ENCODE peak calls at places on chromosome 11, in four cellular contexts. I is H1, H is K562, O is HepG2. F is an unnamed sample.

GRCh38 chr11:2178906-2179494 is 7.4 kb upstream of the TH start:
- DNase-seq in I (no peak), H (no peak), O (peak), F (no peak)

GRCh38 chr11:70233511-70233919 is 30.4 kb downstream of the FADD start:
- DNase-seq in I (no peak), H (peak), O (peak), F (no peak)

GRCh38 chr11:41784513-41785335 is 325.3 kb upstream of the LRRC4C start:
- DNase-seq in I (no peak), H (no peak), O (no peak), F (no peak)

GRCh38 chr11:78860720-78861422 is 286.2 kb upstream of the NARS2 start:
- DNase-seq in I (peak), H (peak), O (no peak), F (no peak)

GRCh38 chr11:128713595-128713994 is 19.7 kb downstream of the FLI1 start:
- DNase-seq in I (no peak), H (no peak), O (no peak), F (no peak)

GRCh38 chr11:60933416-60933815 is 9.2 kb downstream of the TMEM132A start:
- DNase-seq in I (no peak), H (no peak), O (no peak), F (no peak)

GRCh38 chr11:128604723-128605122 is 17.4 kb upstream of the ETS1 start:
- DNase-seq in I (no peak), H (no peak), O (no peak), F (no peak)

GRCh38 chr11:103109818-103110388 is 677 bp downstream of the DYNC2H1 start:
- DNase-seq in I (no peak), H (no peak), O (no peak), F (no peak)

GRCh38 chr11:34425863-34426262 is 12.9 kb upstream of the CAT start:
- DNase-seq in I (no peak), H (no peak), O (no peak), F (no peak)

GRCh38 chr11:65516135-65516968 is 8.5 kb upstream of the SCYL1 start:
- DNase-seq in I (no peak), H (no peak), O (no peak), F (no peak)

GRCh38 chr11:38323961-38324761 is 1726.1 kb upstream of the RAG2 start:
- DNase-seq in I (no peak), H (peak), O (no peak), F (no peak)

GRCh38 chr11:64305691-64306562 is 603 bp downstream of the ESRRA start:
- DNase-seq in I (peak), H (peak), O (peak), F (no peak)

GRCh38 chr11:101442171-101442570 is 141.6 kb downstream of the TRPC6 start:
- DNase-seq in I (no peak), H (no peak), O (no peak), F (no peak)

GRCh38 chr11:96341237-96342130 is 1.5 kb downstream of the MAML2 start:
- DNase-seq in I (peak), H (peak), O (peak), F (no peak)

GRCh38 chr11:128291835-128292234 is 295.5 kb downstream of the ETS1 start:
- DNase-seq in I (no peak), H (no peak), O (no peak), F (no peak)

GRCh38 chr11:62708423-62709261 is 1.2 kb downstream of the GNG3 start:
- DNase-seq in I (peak), H (peak), O (no peak), F (no peak)

GRCh38 chr11:125082611-125083311 is 19.7 kb downstream of the SLC37A2 start:
- DNase-seq in I (no peak), H (no peak), O (peak), F (no peak)

GRCh38 chr11:28674432-28675076 is 566.4 kb downstream of the METTL15 start:
- DNase-seq in I (peak), H (peak), O (no peak), F (no peak)

GRCh38 chr11:125953401-125953935 is 7.6 kb downstream of the VSIG10L2 start:
- DNase-seq in I (no peak), H (no peak), O (no peak), F (no peak)

GRCh38 chr11:102389253-102389652 is 42.2 kb downstream of the BIRC2 start:
- DNase-seq in I (no peak), H (no peak), O (no peak), F (no peak)

GRCh38 chr11:11038339-11039248 is 180.7 kb upstream of the ZBED5 start:
- DNase-seq in I (no peak), H (no peak), O (no peak), F (no peak)

GRCh38 chr11:112613051-112613972 is 347.9 kb upstream of the NCAM1 start:
- DNase-seq in I (no peak), H (no peak), O (peak), F (no peak)

GRCh38 chr11:9211322-9211721 is 53.8 kb downstream of the DENND5A start:
- DNase-seq in I (no peak), H (no peak), O (no peak), F (no peak)

GRCh38 chr11:57499413-57499982 is 16.0 kb downstream of the SLC43A1 start:
- DNase-seq in I (peak), H (peak), O (peak), F (no peak)

GRCh38 chr11:73029408-73029807 is 112.7 kb downstream of the FCHSD2 start:
- DNase-seq in I (no peak), H (no peak), O (no peak), F (no peak)

DNA sequence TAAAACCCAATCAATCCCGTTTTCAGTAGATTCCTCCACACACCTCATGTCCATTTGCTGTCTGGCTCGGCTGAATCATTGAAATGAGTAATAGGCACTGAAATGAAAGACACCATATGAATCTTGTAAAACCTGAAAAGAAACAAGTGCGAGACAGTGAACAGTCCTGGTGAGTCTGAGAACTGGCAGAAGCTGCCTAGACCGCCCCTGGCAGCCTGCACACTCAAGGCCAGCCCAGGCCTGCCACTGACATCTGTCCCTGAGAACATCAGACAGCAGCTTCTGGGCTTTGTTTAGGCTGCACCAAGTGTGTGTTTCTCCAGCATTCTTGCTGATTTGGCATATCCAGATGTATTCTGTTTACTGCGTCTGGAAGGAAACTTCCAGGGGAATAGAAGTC is 44.8 kb downstream of the ENDOD1 start:
- DNase-seq in I (no peak), H (no peak), O (no peak), F (no peak)
- H3K27ac ChIP-seq in I (no peak), H (no peak), O (no peak), F (no peak)

DNA sequence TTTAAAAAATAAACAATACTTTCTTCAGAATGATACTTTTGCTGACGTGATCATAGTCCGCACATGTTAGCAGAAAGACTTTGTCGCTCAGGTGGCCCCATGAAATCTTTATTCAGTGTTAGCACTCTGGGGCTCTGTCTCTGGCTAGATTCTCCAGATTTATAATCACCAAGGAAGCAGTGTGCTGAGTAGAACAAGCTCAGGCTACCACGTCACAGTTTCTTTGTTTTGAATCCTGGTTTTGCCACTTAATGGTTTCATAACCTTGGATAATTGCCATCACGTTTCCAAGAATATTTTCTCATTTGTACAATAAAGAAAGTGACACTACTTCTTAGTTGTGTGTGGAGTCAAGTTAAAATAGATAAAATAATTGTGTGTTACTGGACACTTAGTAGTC is 3.9 kb upstream of the MUC15 start:
- DNase-seq in I (no peak), H (no peak), O (no peak), F (no peak)
- TF ChIP-seq BRCA1 in I (no peak), H (no peak), O (no peak), F (no peak)

DNA sequence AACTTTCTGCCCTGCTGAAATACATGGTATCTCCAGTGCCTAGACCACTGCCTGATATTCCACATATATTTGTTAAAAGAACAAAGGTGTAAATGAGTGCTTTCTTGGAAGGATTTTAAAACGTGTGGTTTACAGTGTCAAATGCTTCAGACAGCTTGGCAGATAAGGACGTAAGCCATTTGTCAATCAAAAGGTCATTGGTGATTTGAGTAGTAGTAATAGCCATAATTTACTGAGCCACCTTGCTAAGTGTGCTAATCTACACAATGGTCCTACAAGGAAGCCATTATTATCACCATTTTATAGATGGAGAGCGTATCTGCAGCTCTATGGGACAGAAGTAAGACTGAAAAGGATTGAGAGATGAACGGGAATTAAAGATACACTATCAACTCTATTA is 186.8 kb upstream of the MPPED2 start:
- DNase-seq in I (no peak), H (no peak), O (no peak), F (no peak)
- TF ChIP-seq EP300 in I (no peak), H (no peak), O (no peak), F (no peak)

GRCh38 chr11:47345890-47346563 is 6.5 kb downstream of the MYBPC3 start:
- DNase-seq in I (no peak), H (no peak), O (no peak), F (no peak)
- H3K27ac ChIP-seq in I (no peak), H (no peak), O (no peak), F (no peak)

GRCh38 chr11:16032974-16033373 is 323.4 kb downstream of the SOX6 start:
- DNase-seq in I (no peak), H (no peak), O (no peak), F (no peak)

GRCh38 chr11:16026849-16027248 is 329.5 kb downstream of the SOX6 start:
- DNase-seq in I (no peak), H (no peak), O (no peak), F (no peak)

GRCh38 chr11:16030664-16031063 is 325.7 kb downstream of the SOX6 start:
- DNase-seq in I (no peak), H (peak), O (no peak), F (no peak)

GRCh38 chr11:16034074-16034473 is 322.3 kb downstream of the SOX6 start:
- DNase-seq in I (no peak), H (no peak), O (no peak), F (no peak)

DNA sequence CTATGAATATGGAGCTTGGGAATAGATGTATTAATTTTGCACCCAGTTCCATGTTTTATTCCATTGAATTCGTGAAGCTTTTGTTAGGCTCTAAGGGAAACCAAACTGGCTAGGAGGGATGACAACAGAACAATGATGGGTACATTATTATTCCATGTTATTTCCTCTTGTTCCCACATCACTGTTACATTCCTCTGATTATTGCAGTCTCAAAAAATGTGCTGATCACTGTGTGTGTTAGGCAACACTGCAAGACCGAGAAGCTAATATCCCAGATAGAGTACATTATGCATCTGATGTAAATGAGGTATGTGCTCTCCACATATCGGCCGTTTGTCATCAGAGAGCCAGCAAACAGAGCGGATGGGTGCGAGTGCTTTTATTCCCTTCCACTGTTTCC is 327.9 kb downstream of the SOX6 start:
- DNase-seq in I (no peak), H (no peak), O (no peak), F (no peak)
- TF ChIP-seq BRCA1 in I (no peak), H (no peak), O (no peak), F (no peak)

DNA sequence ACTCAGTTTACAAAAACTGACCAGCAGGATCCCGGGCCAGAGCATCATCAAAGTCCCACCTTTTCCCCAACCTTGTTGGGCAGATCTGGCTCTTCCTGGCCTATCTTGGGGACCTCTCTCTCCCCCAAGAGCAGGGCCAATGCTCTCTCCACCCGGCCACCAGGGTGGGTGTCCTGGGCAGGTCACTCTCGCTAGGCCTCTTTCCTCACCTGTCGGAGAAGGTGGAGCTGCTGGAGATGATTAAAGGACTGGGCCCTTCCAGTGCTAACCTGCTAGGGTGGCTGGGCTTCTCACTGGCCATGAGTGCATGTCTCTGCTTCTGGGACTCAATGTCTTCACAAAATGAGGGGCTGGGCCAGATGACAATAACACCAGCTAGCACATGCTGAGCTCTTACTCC is 2.9 kb upstream of the CAPN5 start:
- DNase-seq in I (no peak), H (no peak), O (no peak), F (no peak)
- TF ChIP-seq EP300 in I (no peak), H (no peak), O (no peak), F (no peak)